ENCODE peak calls at places on chromosomes 5 and 9, in eight cellular contexts. One of them, this sample, is unnamed.

GRCh38 chr5:146588331-146588730 is 72.3 kb upstream of the GPR151 start:
- DNase-seq in HFF-Myc: peak
- DNase-seq in fibroblast of pulmonary artery: no peak
- DNase-seq in astrocyte of the spinal cord: peak
- DNase-seq in spleen: no peak
- DNase-seq in A549: no peak
- DNase-seq in A673: no peak
- DNase-seq in right atrium auricular region: no peak
- DNase-seq in this sample: no peak

GRCh38 chr5:141650851-141651727 is at the start of gene FCHSD1:
- DNase-seq in fibroblast of pulmonary artery: peak
- DNase-seq in right atrium auricular region: peak
- DNase-seq in astrocyte of the spinal cord: peak
- DNase-seq in A549: peak
- DNase-seq in HFF-Myc: peak
- DNase-seq in A673: peak
- DNase-seq in spleen: peak
- DNase-seq in this sample: peak

GRCh38 chr5:5699062-5699461 is 276.6 kb downstream of the ICE1 start:
- DNase-seq in right atrium auricular region: no peak
- DNase-seq in spleen: no peak
- DNase-seq in HFF-Myc: no peak
- DNase-seq in A549: no peak
- DNase-seq in A673: peak
- DNase-seq in fibroblast of pulmonary artery: no peak
- DNase-seq in astrocyte of the spinal cord: no peak
- DNase-seq in this sample: no peak

GRCh38 chr5:87650284-87650683 is 237.6 kb upstream of the CCNH start:
- DNase-seq in A549: no peak
- DNase-seq in astrocyte of the spinal cord: peak
- DNase-seq in right atrium auricular region: no peak
- DNase-seq in fibroblast of pulmonary artery: no peak
- DNase-seq in HFF-Myc: no peak
- DNase-seq in A673: no peak
- DNase-seq in spleen: no peak
- DNase-seq in this sample: no peak

GRCh38 chr5:133831506-133832224 is 136.8 kb downstream of the C5orf15 start:
- DNase-seq in A549: no peak
- DNase-seq in spleen: no peak
- DNase-seq in A673: no peak
- DNase-seq in astrocyte of the spinal cord: peak
- DNase-seq in HFF-Myc: no peak
- DNase-seq in right atrium auricular region: no peak
- DNase-seq in fibroblast of pulmonary artery: peak
- DNase-seq in this sample: no peak

GRCh38 chr5:82885657-82886389 is 191.4 kb downstream of the TMEM167A start:
- DNase-seq in fibroblast of pulmonary artery: no peak
- DNase-seq in A549: peak
- DNase-seq in right atrium auricular region: no peak
- DNase-seq in spleen: no peak
- DNase-seq in A673: peak
- DNase-seq in astrocyte of the spinal cord: peak
- DNase-seq in HFF-Myc: no peak
- DNase-seq in this sample: peak

GRCh38 chr5:73437126-73438047 is 11.2 kb downstream of the FOXD1 start:
- DNase-seq in HFF-Myc: no peak
- DNase-seq in A549: peak
- DNase-seq in fibroblast of pulmonary artery: no peak
- DNase-seq in astrocyte of the spinal cord: peak
- DNase-seq in spleen: no peak
- DNase-seq in A673: peak
- DNase-seq in right atrium auricular region: no peak
- DNase-seq in this sample: peak

GRCh38 chr5:153827407-153827806 is 211.3 kb downstream of the FAM114A2 start:
- DNase-seq in A673: no peak
- DNase-seq in HFF-Myc: no peak
- DNase-seq in spleen: no peak
- DNase-seq in right atrium auricular region: no peak
- DNase-seq in astrocyte of the spinal cord: no peak
- DNase-seq in fibroblast of pulmonary artery: no peak
- DNase-seq in A549: no peak
- DNase-seq in this sample: no peak

GRCh38 chr9:33813712-33814641 is 3.0 kb upstream of the UBE2R2 start:
- DNase-seq in astrocyte of the spinal cord: peak
- DNase-seq in HFF-Myc: no peak
- DNase-seq in fibroblast of pulmonary artery: peak
- DNase-seq in spleen: no peak
- DNase-seq in right atrium auricular region: no peak
- DNase-seq in A673: peak
- DNase-seq in A549: peak
- DNase-seq in this sample: peak

GRCh38 chr5:98556707-98557106 is 216.8 kb upstream of the RGMB start:
- DNase-seq in A549: no peak
- DNase-seq in right atrium auricular region: no peak
- DNase-seq in astrocyte of the spinal cord: peak
- DNase-seq in A673: no peak
- DNase-seq in spleen: no peak
- DNase-seq in HFF-Myc: no peak
- DNase-seq in fibroblast of pulmonary artery: no peak
- DNase-seq in this sample: no peak

GRCh38 chr9:96270236-96270635 is 31.7 kb downstream of the HSD17B3 start:
- DNase-seq in spleen: no peak
- DNase-seq in A549: no peak
- DNase-seq in astrocyte of the spinal cord: no peak
- DNase-seq in right atrium auricular region: no peak
- DNase-seq in A673: peak
- DNase-seq in fibroblast of pulmonary artery: no peak
- DNase-seq in HFF-Myc: peak
- DNase-seq in this sample: no peak

GRCh38 chr5:139903805-139904565 is 108.4 kb downstream of the PSD2 start:
- DNase-seq in astrocyte of the spinal cord: no peak
- DNase-seq in fibroblast of pulmonary artery: no peak
- DNase-seq in A673: peak
- DNase-seq in spleen: peak
- DNase-seq in A549: peak
- DNase-seq in HFF-Myc: no peak
- DNase-seq in right atrium auricular region: no peak
- DNase-seq in this sample: peak

GRCh38 chr5:132253008-132253441 is 4.5 kb upstream of the PDLIM4 start:
- DNase-seq in A673: no peak
- DNase-seq in HFF-Myc: no peak
- DNase-seq in fibroblast of pulmonary artery: no peak
- DNase-seq in astrocyte of the spinal cord: no peak
- DNase-seq in A549: no peak
- DNase-seq in right atrium auricular region: no peak
- DNase-seq in spleen: peak
- DNase-seq in this sample: no peak

GRCh38 chr9:87137718-87138117 is 190.4 kb upstream of the GAS1 start:
- DNase-seq in right atrium auricular region: no peak
- DNase-seq in spleen: no peak
- DNase-seq in A549: no peak
- DNase-seq in astrocyte of the spinal cord: no peak
- DNase-seq in fibroblast of pulmonary artery: no peak
- DNase-seq in HFF-Myc: no peak
- DNase-seq in A673: no peak
- DNase-seq in this sample: no peak

GRCh38 chr5:15008476-15008875 is 136.9 kb upstream of the ANKH start:
- DNase-seq in spleen: no peak
- DNase-seq in A549: peak
- DNase-seq in HFF-Myc: peak
- DNase-seq in A673: peak
- DNase-seq in astrocyte of the spinal cord: peak
- DNase-seq in right atrium auricular region: peak
- DNase-seq in fibroblast of pulmonary artery: peak
- DNase-seq in this sample: no peak

GRCh38 chr5:67095346-67095871 is 101.2 kb downstream of the CD180 start:
- DNase-seq in HFF-Myc: no peak
- DNase-seq in fibroblast of pulmonary artery: peak
- DNase-seq in A549: no peak
- DNase-seq in right atrium auricular region: peak
- DNase-seq in astrocyte of the spinal cord: peak
- DNase-seq in A673: no peak
- DNase-seq in spleen: no peak
- DNase-seq in this sample: no peak

GRCh38 chr9:72149231-72149975 is at the start of gene GDA:
- DNase-seq in spleen: no peak
- DNase-seq in HFF-Myc: no peak
- DNase-seq in fibroblast of pulmonary artery: no peak
- DNase-seq in A673: no peak
- DNase-seq in astrocyte of the spinal cord: no peak
- DNase-seq in A549: peak
- DNase-seq in right atrium auricular region: no peak
- DNase-seq in this sample: no peak

GRCh38 chr5:127358782-127359181 is 68.2 kb downstream of the MEGF10 start:
- DNase-seq in right atrium auricular region: no peak
- DNase-seq in fibroblast of pulmonary artery: peak
- DNase-seq in A549: no peak
- DNase-seq in spleen: no peak
- DNase-seq in HFF-Myc: no peak
- DNase-seq in A673: peak
- DNase-seq in astrocyte of the spinal cord: peak
- DNase-seq in this sample: no peak

GRCh38 chr5:95938355-95938754 is 23.3 kb downstream of the ELL2 start:
- DNase-seq in fibroblast of pulmonary artery: no peak
- DNase-seq in A549: no peak
- DNase-seq in HFF-Myc: no peak
- DNase-seq in A673: no peak
- DNase-seq in right atrium auricular region: no peak
- DNase-seq in spleen: no peak
- DNase-seq in astrocyte of the spinal cord: no peak
- DNase-seq in this sample: no peak

GRCh38 chr5:149257875-149258705 is 13.6 kb upstream of the AFAP1L1 start:
- DNase-seq in A549: no peak
- DNase-seq in spleen: no peak
- DNase-seq in fibroblast of pulmonary artery: peak
- DNase-seq in HFF-Myc: no peak
- DNase-seq in right atrium auricular region: no peak
- DNase-seq in astrocyte of the spinal cord: peak
- DNase-seq in A673: no peak
- DNase-seq in this sample: no peak

DNA sequence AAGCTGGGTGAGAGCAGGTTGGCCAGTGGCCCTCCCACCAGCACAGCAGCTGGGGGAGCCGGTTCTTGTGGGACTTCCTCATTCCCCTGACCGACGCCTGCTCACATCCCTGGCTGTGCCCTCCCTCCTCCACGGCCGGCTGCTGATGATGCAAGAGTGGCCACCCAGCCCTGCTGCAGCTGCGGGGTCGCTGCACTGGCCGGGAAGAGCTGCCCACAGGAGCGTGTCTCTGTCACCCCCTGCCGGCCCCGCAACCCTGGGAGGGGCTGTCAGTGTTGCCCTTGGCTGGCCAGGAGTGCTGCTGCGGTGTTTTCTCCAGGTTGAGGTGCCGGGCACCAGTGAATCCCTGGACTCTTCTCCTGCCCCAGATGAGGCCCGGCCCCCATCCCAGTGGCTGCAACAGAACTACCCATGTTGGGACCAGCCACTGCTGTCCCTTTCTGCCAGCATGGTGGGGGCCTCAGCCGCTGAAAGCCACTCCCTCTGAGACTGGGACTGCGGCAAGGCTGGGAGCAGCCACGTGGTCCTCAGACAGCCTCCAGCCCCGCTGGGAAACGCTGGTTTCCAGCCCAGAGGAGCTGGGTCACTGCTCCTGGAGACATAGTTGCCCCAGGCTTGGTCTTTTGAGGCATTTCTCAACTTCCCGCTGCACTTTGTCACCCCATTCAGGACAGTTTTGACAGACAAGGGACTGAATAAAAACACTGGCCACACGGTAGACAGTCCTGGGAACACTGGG is 739 bp downstream of the CARD9 start:
- DNase-seq in A673: no peak
- DNase-seq in spleen: peak
- DNase-seq in right atrium auricular region: peak
- DNase-seq in astrocyte of the spinal cord: peak
- DNase-seq in A549: no peak
- DNase-seq in HFF-Myc: no peak
- DNase-seq in fibroblast of pulmonary artery: peak
- DNase-seq in this sample: peak
- TF ChIP-seq CTCF in A673: no peak
- TF ChIP-seq CTCF in spleen: peak
- TF ChIP-seq CTCF in right atrium auricular region: no peak
- TF ChIP-seq CTCF in astrocyte of the spinal cord: peak
- TF ChIP-seq CTCF in A549: no peak
- TF ChIP-seq CTCF in HFF-Myc: peak
- TF ChIP-seq CTCF in fibroblast of pulmonary artery: peak
- TF ChIP-seq CTCF in this sample: no peak

GRCh38 chr9:131691969-131692611 is 47.8 kb downstream of the RAPGEF1 start:
- DNase-seq in A549: no peak
- DNase-seq in fibroblast of pulmonary artery: no peak
- DNase-seq in astrocyte of the spinal cord: no peak
- DNase-seq in spleen: no peak
- DNase-seq in right atrium auricular region: peak
- DNase-seq in HFF-Myc: no peak
- DNase-seq in A673: no peak
- DNase-seq in this sample: no peak
- TF ChIP-seq CTCF in A549: no peak
- TF ChIP-seq CTCF in fibroblast of pulmonary artery: no peak
- TF ChIP-seq CTCF in astrocyte of the spinal cord: no peak
- TF ChIP-seq CTCF in spleen: no peak
- TF ChIP-seq CTCF in right atrium auricular region: no peak
- TF ChIP-seq CTCF in HFF-Myc: no peak
- TF ChIP-seq CTCF in A673: no peak
- TF ChIP-seq CTCF in this sample: no peak

DNA sequence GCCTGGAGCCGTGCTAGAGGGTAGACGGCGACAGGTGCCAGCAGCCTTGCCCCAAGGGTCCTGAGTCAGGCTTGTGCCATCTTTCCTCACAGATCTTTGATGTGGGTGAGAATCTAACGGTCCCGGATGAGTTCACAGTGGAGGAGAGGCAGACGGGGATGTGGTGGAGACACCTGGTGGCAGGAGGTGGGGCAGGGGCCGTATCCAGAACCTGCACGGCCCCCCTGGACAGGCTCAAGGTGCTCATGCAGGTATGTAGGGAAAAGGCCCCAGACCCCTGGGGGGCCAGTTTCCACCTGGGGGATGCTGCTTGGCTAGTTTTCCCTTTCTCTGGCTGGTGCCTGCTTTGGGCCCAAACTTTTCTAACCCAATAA is 24.0 kb downstream of the PTGES2 start:
- DNase-seq in right atrium auricular region: no peak
- DNase-seq in spleen: peak
- DNase-seq in A673: no peak
- DNase-seq in astrocyte of the spinal cord: no peak
- DNase-seq in A549: no peak
- DNase-seq in fibroblast of pulmonary artery: no peak
- DNase-seq in HFF-Myc: no peak
- DNase-seq in this sample: no peak
- TF ChIP-seq CTCF in right atrium auricular region: no peak
- TF ChIP-seq CTCF in spleen: no peak
- TF ChIP-seq CTCF in A673: peak
- TF ChIP-seq CTCF in astrocyte of the spinal cord: peak
- TF ChIP-seq CTCF in A549: peak
- TF ChIP-seq CTCF in fibroblast of pulmonary artery: peak
- TF ChIP-seq CTCF in HFF-Myc: no peak
- TF ChIP-seq CTCF in this sample: no peak

DNA sequence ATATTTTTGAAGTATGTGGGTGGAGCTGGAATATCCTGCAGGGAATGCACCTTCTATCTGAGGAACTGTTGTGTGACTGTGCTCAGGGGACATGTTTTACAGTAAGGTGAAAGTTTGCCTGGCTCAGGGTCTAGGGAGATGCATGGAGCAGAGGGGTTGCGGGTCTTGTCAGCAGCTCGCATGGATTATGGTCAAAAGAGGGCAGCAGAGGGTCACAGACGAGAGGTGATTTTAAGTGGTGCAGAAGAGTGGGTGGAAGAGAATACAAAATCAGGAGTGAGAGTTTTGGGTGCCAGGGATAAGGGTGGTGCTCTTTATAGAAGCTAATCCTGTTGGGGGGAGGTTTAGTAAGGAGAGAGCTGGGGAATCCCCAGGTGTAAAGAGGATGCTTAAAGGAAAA is 53.5 kb upstream of the GRIN3A start:
- DNase-seq in HFF-Myc: no peak
- DNase-seq in spleen: no peak
- DNase-seq in A673: peak
- DNase-seq in right atrium auricular region: no peak
- DNase-seq in A549: peak
- DNase-seq in fibroblast of pulmonary artery: peak
- DNase-seq in astrocyte of the spinal cord: peak
- DNase-seq in this sample: no peak
- TF ChIP-seq CTCF in HFF-Myc: peak
- TF ChIP-seq CTCF in spleen: no peak
- TF ChIP-seq CTCF in A673: peak
- TF ChIP-seq CTCF in right atrium auricular region: no peak
- TF ChIP-seq CTCF in A549: peak
- TF ChIP-seq CTCF in fibroblast of pulmonary artery: peak
- TF ChIP-seq CTCF in astrocyte of the spinal cord: peak
- TF ChIP-seq CTCF in this sample: no peak

This sample was measured in GM20000.